ENCODE peak calls at places on chromosome 16, in ten cellular contexts. P is SK-N-DZ; B is body of pancreas; Z is substantia nigra; S is kidney tubule cell; K is activated CD4-positive, alpha-beta T cell treated with anti-CD3 and anti-CD28 coated beads, Interleukin-2, amount 50 U/mL, for 4 hours; R is epithelial cell of esophagus; C is DMS 273 treated with DMSO at 0.1 percent for 48 hours; D is omental fat pad; Y is transverse colon. I is an unnamed sample.

GRCh38 chr16:4233431-4233830 is 8.4 kb downstream of the SRL start:
- DNase-seq in P (no peak), B (no peak), Z (no peak), S (no peak), K (no peak), R (no peak), C (no peak), D (no peak), Y (no peak), I (peak; percentile 52)

GRCh38 chr16:83981799-83982198 is 13.8 kb downstream of the NECAB2 start:
- DNase-seq in P (no peak), B (no peak), Z (no peak), S (no peak), K (no peak), R (no peak), C (no peak), D (no peak), Y (no peak), I (no peak)

GRCh38 chr16:16037521-16037920 is 88.1 kb downstream of the ABCC1 start:
- DNase-seq in P (no peak), B (no peak), Z (no peak), S (no peak), K (no peak), R (no peak), C (no peak), D (no peak), Y (no peak), I (no peak)

GRCh38 chr16:5607169-5607568 is 509.6 kb upstream of the EEF2KMT start:
- DNase-seq in P (peak; percentile 98), B (no peak), Z (no peak), S (no peak), K (no peak), R (no peak), C (no peak), D (no peak), Y (no peak), I (no peak)

GRCh38 chr16:477758-478157 is 49.8 kb upstream of the CAPN15 start:
- DNase-seq in P (no peak), B (no peak), Z (no peak), S (peak; percentile 93), K (no peak), R (no peak), C (no peak), D (no peak), Y (no peak), I (no peak)

GRCh38 chr16:14455577-14455976 is 174.5 kb downstream of the PARN start:
- DNase-seq in P (no peak), B (no peak), Z (no peak), S (peak; percentile 33), K (no peak), R (no peak), C (no peak), D (no peak), Y (no peak), I (no peak)

GRCh38 chr16:85423186-85423550 is 190.0 kb upstream of the GSE1 start:
- DNase-seq in P (no peak), B (no peak), Z (no peak), S (no peak), K (no peak), R (no peak), C (no peak), D (no peak), Y (no peak), I (no peak)

GRCh38 chr16:23436992-23437391 is 16.0 kb downstream of the COG7 start:
- DNase-seq in P (no peak), B (no peak), Z (no peak), S (no peak), K (no peak), R (no peak), C (no peak), D (no peak), Y (no peak), I (no peak)

GRCh38 chr16:23836404-23837291 is 865 bp downstream of the PRKCB start:
- DNase-seq in P (no peak), B (no peak), Z (peak; percentile 15), S (no peak), K (peak; percentile 42), R (no peak), C (no peak), D (no peak), Y (peak; percentile 49), I (no peak)

GRCh38 chr16:3578610-3579551 is 1.7 kb upstream of the NLRC3 start:
- DNase-seq in P (no peak), B (no peak), Z (no peak), S (no peak), K (no peak), R (no peak), C (no peak), D (no peak), Y (peak; percentile 62), I (no peak)

I was measured in NCI-H146.